ENCODE peak calls at places on chromosome 13, in six cellular contexts. M is bronchial epithelial cell, J is occipital lobe, T is NCI-H2081 treated with DMSO at 0.1 percent for 48 hours, A is fibroblast of villous mesenchyme, C is progenitor cell of endocrine pancreas. I is an unnamed sample.

GRCh38 chr13:21012841-21013681 is 48.3 kb downstream of the LATS2 start:
- DNase-seq in M (no peak), J (no peak), T (no peak), A (no peak), C (no peak), I (no peak)

GRCh38 chr13:21326155-21327030 is 132.7 kb downstream of the ZDHHC20 start:
- DNase-seq in M (peak), J (peak), T (no peak), A (peak), C (no peak), I (peak)

GRCh38 chr13:28059214-28059613 is 41.2 kb downstream of the FLT3 start:
- DNase-seq in M (peak), J (no peak), T (no peak), A (peak), C (no peak), I (no peak)

GRCh38 chr13:72952529-72953141 is 106.2 kb upstream of the KLF5 start:
- DNase-seq in M (peak), J (no peak), T (no peak), A (no peak), C (no peak), I (no peak)

GRCh38 chr13:52109096-52109495 is 19.8 kb downstream of the NEK5 start:
- DNase-seq in M (no peak), J (no peak), T (no peak), A (no peak), C (no peak), I (no peak)

GRCh38 chr13:111901301-111901905 is 165.5 kb upstream of the SOX1 start:
- DNase-seq in M (no peak), J (no peak), T (no peak), A (no peak), C (no peak), I (no peak)

GRCh38 chr13:112844411-112844810 is 124.6 kb upstream of the MCF2L start:
- DNase-seq in M (no peak), J (no peak), T (no peak), A (no peak), C (no peak), I (no peak)

GRCh38 chr13:112690242-112690943 is 555 bp downstream of the ATP11A start:
- DNase-seq in M (no peak), J (no peak), T (no peak), A (peak), C (peak), I (peak)

GRCh38 chr13:30719521-30719914 is 15.8 kb upstream of the ALOX5AP start:
- DNase-seq in M (no peak), J (no peak), T (no peak), A (no peak), C (no peak), I (no peak)

I was measured in posterior cingulate gyrus.